ENCODE peak calls at places on chromosomes 2 and 18, in seven cellular contexts. E is GM12865; A is nephron progenitor cell; V is RCC 7860; H is activated CD8-positive, alpha-beta T cell treated with anti-CD3 and anti-CD28 coated beads, Interleukin-2, amount 10 ng/mL, durations not matched to agents 7 days and 5 days; G is mesenteric fat pad; U is HFFc6. X is an unnamed sample.

GRCh38 chr18:48488388-48488850 is 50.4 kb upstream of the CTIF start:
- DNase-seq in E (no peak), A (no peak), V (peak), H (no peak), G (no peak), U (peak), X (peak)

GRCh38 chr2:162300271-162300670 is 18.2 kb downstream of the IFIH1 start:
- DNase-seq in E (no peak), A (no peak), V (no peak), H (no peak), G (no peak), U (no peak), X (no peak)

GRCh38 chr2:227657204-227657845 is 9.3 kb upstream of the SCYGR5 start:
- DNase-seq in E (no peak), A (no peak), V (no peak), H (no peak), G (no peak), U (no peak), X (no peak)

GRCh38 chr2:196278491-196278911 is 107.1 kb upstream of the STK17B start:
- DNase-seq in E (no peak), A (no peak), V (peak), H (no peak), G (no peak), U (peak), X (no peak)

GRCh38 chr18:32742620-32743019 is 30.2 kb downstream of the KLHL14 start:
- DNase-seq in E (no peak), A (peak), V (no peak), H (no peak), G (no peak), U (no peak), X (no peak)

GRCh38 chr18:48412339-48412929 is 3.3 kb upstream of the ZBTB7C start:
- DNase-seq in E (peak), A (peak), V (peak), H (peak), G (no peak), U (no peak), X (peak)

GRCh38 chr2:57397550-57398360 is 648.9 kb upstream of the VRK2 start:
- DNase-seq in E (no peak), A (no peak), V (no peak), H (no peak), G (no peak), U (no peak), X (no peak)

GRCh38 chr2:206275274-206276160 is 1.1 kb downstream of the ZDBF2 start:
- DNase-seq in E (peak), A (no peak), V (no peak), H (peak), G (no peak), U (peak), X (no peak)

GRCh38 chr2:69238449-69239031 is 148.5 kb downstream of the GFPT1 start:
- DNase-seq in E (no peak), A (no peak), V (no peak), H (no peak), G (no peak), U (peak), X (no peak)

GRCh38 chr2:161063946-161064306 is 96.3 kb upstream of the TANK start:
- DNase-seq in E (no peak), A (no peak), V (no peak), H (no peak), G (no peak), U (no peak), X (no peak)

GRCh38 chr18:63317982-63318881 is 1.3 kb downstream of the BCL2 start:
- DNase-seq in E (peak), A (peak), V (peak), H (peak), G (no peak), U (no peak), X (peak)

GRCh38 chr18:54783100-54783499 is 45.2 kb upstream of the RAB27B start:
- DNase-seq in E (no peak), A (no peak), V (no peak), H (no peak), G (no peak), U (no peak), X (no peak)

GRCh38 chr2:13542061-13542460 is 825.3 kb downstream of the TRIB2 start:
- DNase-seq in E (no peak), A (no peak), V (no peak), H (no peak), G (no peak), U (no peak), X (no peak)

GRCh38 chr2:26855516-26855915 is 7.6 kb downstream of the DPYSL5 start:
- DNase-seq in E (no peak), A (no peak), V (no peak), H (peak), G (no peak), U (no peak), X (no peak)

GRCh38 chr2:195505701-195506100 is 151.3 kb upstream of the SLC39A10 start:
- DNase-seq in E (peak), A (no peak), V (no peak), H (no peak), G (no peak), U (no peak), X (no peak)

GRCh38 chr2:131400849-131401248 is 36.9 kb upstream of the RAB6D start:
- DNase-seq in E (no peak), A (no peak), V (no peak), H (no peak), G (no peak), U (no peak), X (no peak)

GRCh38 chr2:218710334-218710686 is 325 bp upstream of the TTLL4 start:
- DNase-seq in E (no peak), A (no peak), V (no peak), H (peak), G (no peak), U (no peak), X (no peak)

GRCh38 chr2:33762636-33763035 is 163.5 kb upstream of the FAM98A start:
- DNase-seq in E (no peak), A (no peak), V (no peak), H (no peak), G (no peak), U (no peak), X (no peak)

GRCh38 chr18:74126684-74127482 is 20.8 kb downstream of the FBXO15 start:
- DNase-seq in E (no peak), A (no peak), V (no peak), H (no peak), G (no peak), U (no peak), X (no peak)

GRCh38 chr2:127411609-127412370 is 6.4 kb upstream of the PROC start:
- DNase-seq in E (no peak), A (no peak), V (no peak), H (no peak), G (no peak), U (no peak), X (peak)

GRCh38 chr2:30178618-30179404 is 32.0 kb downstream of the YPEL5 start:
- DNase-seq in E (no peak), A (no peak), V (no peak), H (no peak), G (no peak), U (peak), X (no peak)

GRCh38 chr18:46424898-46425297 is 232.1 kb downstream of the LOXHD1 start:
- DNase-seq in E (no peak), A (peak), V (no peak), H (no peak), G (no peak), U (no peak), X (no peak)

GRCh38 chr18:76943542-76944339 is 121.4 kb downstream of the ZNF236 start:
- DNase-seq in E (no peak), A (no peak), V (no peak), H (no peak), G (no peak), U (no peak), X (no peak)

GRCh38 chr2:164694275-164694695 is 73.0 kb upstream of the GRB14 start:
- DNase-seq in E (no peak), A (no peak), V (no peak), H (no peak), G (no peak), U (no peak), X (no peak)

GRCh38 chr2:202941771-202942170 is 29.7 kb downstream of the CARF start:
- DNase-seq in E (no peak), A (no peak), V (no peak), H (no peak), G (no peak), U (peak), X (no peak)

GRCh38 chr2:64978514-64979268 is 10.5 kb upstream of the SLC1A4 start:
- DNase-seq in E (peak), A (no peak), V (peak), H (no peak), G (no peak), U (peak), X (peak)

GRCh38 chr2:222862915-222863544 is 2.2 kb downstream of the ACSL3 start:
- DNase-seq in E (no peak), A (no peak), V (no peak), H (no peak), G (no peak), U (no peak), X (no peak)

GRCh38 chr2:214740867-214741266 is 68.6 kb downstream of the BARD1 start:
- DNase-seq in E (no peak), A (no peak), V (no peak), H (no peak), G (no peak), U (no peak), X (no peak)

GRCh38 chr2:122935506-122935905 is 1089.6 kb upstream of the CNTNAP5 start:
- DNase-seq in E (no peak), A (no peak), V (no peak), H (no peak), G (no peak), U (no peak), X (no peak)

GRCh38 chr2:9558948-9559381 is 3.3 kb upstream of the ADAM17 start:
- DNase-seq in E (peak), A (no peak), V (no peak), H (peak), G (peak), U (peak), X (no peak)

GRCh38 chr18:67553471-67553870 is 37.0 kb upstream of the DSEL start:
- DNase-seq in E (no peak), A (no peak), V (no peak), H (no peak), G (no peak), U (no peak), X (no peak)

GRCh38 chr2:188050716-188051115 is 241.0 kb upstream of the GULP1 start:
- DNase-seq in E (no peak), A (no peak), V (peak), H (no peak), G (no peak), U (peak), X (peak)

GRCh38 chr18:58887613-58887963 is 22.9 kb downstream of the ZNF532 start:
- DNase-seq in E (peak), A (no peak), V (peak), H (peak), G (no peak), U (no peak), X (peak)

GRCh38 chr2:121532347-121532766 is 1.7 kb downstream of the RNU4ATAC start:
- DNase-seq in E (no peak), A (no peak), V (no peak), H (no peak), G (no peak), U (peak), X (peak)

GRCh38 chr2:164692114-164692513 is 70.8 kb upstream of the GRB14 start:
- DNase-seq in E (no peak), A (no peak), V (no peak), H (no peak), G (no peak), U (no peak), X (no peak)

GRCh38 chr2:197121756-197122385 is 188.7 kb downstream of the ANKRD44 start:
- DNase-seq in E (no peak), A (no peak), V (no peak), H (no peak), G (no peak), U (no peak), X (no peak)

GRCh38 chr18:23306842-23307241 is 146.2 kb upstream of the RIOK3 start:
- DNase-seq in E (peak), A (no peak), V (no peak), H (peak), G (no peak), U (no peak), X (no peak)

GRCh38 chr2:212142616-212143015 is 396.0 kb downstream of the ERBB4 start:
- DNase-seq in E (no peak), A (no peak), V (no peak), H (no peak), G (no peak), U (no peak), X (no peak)

GRCh38 chr2:98614024-98614739 is 5.8 kb downstream of the UNC50 start:
- DNase-seq in E (no peak), A (no peak), V (no peak), H (no peak), G (no peak), U (no peak), X (no peak)